ENCODE peak calls at places on chromosomes 3 and 15, in nine cellular contexts. L is kidney, X is endothelial cell, P is RWPE1, A is fibroblast of mammary gland, V is mesothelial cell of epicardium, Z is AG09319, Y is brain microvascular endothelial cell, N is esophagus squamous epithelium. C is an unnamed sample.

GRCh38 chr3:81758275-81758674 is 3.2 kb downstream of the GBE1 start:
- DNase-seq in A (peak), L (no peak), V (no peak), N (no peak), P (no peak), X (no peak), Y (peak), Z (peak), C (no peak)

GRCh38 chr3:126473292-126474168 is 2.2 kb downstream of the ZXDC start:
- DNase-seq in N (no peak), V (no peak), L (peak), Z (no peak), X (no peak), Y (no peak), A (no peak), P (no peak), C (no peak)

GRCh38 chr3:66492672-66493071 is 8.2 kb downstream of the LRIG1 start:
- DNase-seq in L (no peak), A (no peak), Z (no peak), P (no peak), V (no peak), Y (no peak), N (no peak), X (no peak), C (no peak)

GRCh38 chr3:174862101-174862500 is 3.0 kb downstream of the NAALADL2 start:
- DNase-seq in Y (no peak), A (peak), X (no peak), N (no peak), L (no peak), Z (no peak), V (no peak), P (peak), C (no peak)

GRCh38 chr3:45665101-45665572 is 24.1 kb upstream of the SACM1L start:
- DNase-seq in X (peak), P (no peak), N (no peak), Z (no peak), V (no peak), A (peak), L (no peak), Y (no peak), C (no peak)

GRCh38 chr15:68843425-68844311 is 23.0 kb upstream of the ANP32A start:
- DNase-seq in X (peak), V (no peak), P (no peak), Z (no peak), L (peak), N (no peak), A (peak), Y (peak), C (no peak)

GRCh38 chr15:94075349-94075748 is 156.0 kb upstream of the MCTP2 start:
- DNase-seq in Y (no peak), A (peak), N (no peak), X (no peak), L (peak), V (no peak), Z (peak), P (no peak), C (no peak)

GRCh38 chr3:20700702-20701101 is 514.7 kb upstream of the SGO1 start:
- DNase-seq in A (no peak), N (no peak), V (no peak), X (no peak), Y (no peak), L (no peak), Z (no peak), P (no peak), C (no peak)

GRCh38 chr3:94066829-94067470 is 4.1 kb downstream of the NSUN3 start:
- DNase-seq in L (no peak), P (no peak), X (no peak), Y (no peak), V (no peak), N (no peak), Z (no peak), A (no peak), C (no peak)

GRCh38 chr15:58148633-58149032 is 10.5 kb downstream of the AQP9 start:
- DNase-seq in Y (no peak), V (no peak), A (no peak), P (no peak), X (no peak), L (no peak), N (no peak), Z (no peak), C (no peak)

GRCh38 chr3:122628567-122628966 is 51.1 kb downstream of the PARP15 start:
- DNase-seq in A (peak), X (no peak), L (no peak), P (peak), Y (peak), V (no peak), Z (no peak), N (no peak), C (no peak)

GRCh38 chr3:16741103-16741758 is 136.0 kb upstream of the DAZL start:
- DNase-seq in X (no peak), L (no peak), N (no peak), A (peak), V (no peak), P (no peak), Z (peak), Y (peak), C (no peak)

GRCh38 chr3:47716656-47717055 is 65.0 kb downstream of the SMARCC1 start:
- DNase-seq in Y (no peak), N (no peak), Z (no peak), V (no peak), A (no peak), L (no peak), P (no peak), X (no peak), C (no peak)

GRCh38 chr15:95853350-95853749 is 477.1 kb upstream of the NR2F2 start:
- DNase-seq in V (no peak), P (no peak), N (no peak), Y (no peak), A (peak), Z (no peak), X (no peak), L (no peak), C (no peak)

GRCh38 chr3:148075829-148076716 is 621.6 kb upstream of the AGTR1 start:
- DNase-seq in Y (peak), P (peak), L (no peak), N (no peak), Z (peak), A (peak), V (no peak), X (peak), C (no peak)

GRCh38 chr3:152469238-152470025 is 200.7 kb downstream of the MBNL1 start:
- DNase-seq in A (no peak), P (no peak), X (no peak), Z (no peak), L (no peak), N (no peak), V (no peak), Y (no peak), C (no peak)

GRCh38 chr3:122890077-122890484 is 95.2 kb downstream of the SLC49A4 start:
- DNase-seq in P (peak), A (peak), Y (peak), V (no peak), L (peak), Z (peak), N (no peak), X (no peak), C (no peak)

GRCh38 chr15:83209333-83209732 is 1.7 kb upstream of the HDGFL3 start:
- DNase-seq in Z (no peak), X (no peak), Y (no peak), N (no peak), V (no peak), P (no peak), A (no peak), L (no peak), C (no peak)
- TF ChIP-seq CTCF in Z (no peak), X (no peak), Y (no peak), N (no peak), V (no peak), P (no peak), A (no peak), L (no peak), C (no peak)

GRCh38 chr3:78163379-78163778 is 1123.5 kb downstream of the ROBO2 start:
- DNase-seq in P (no peak), Y (peak), Z (no peak), L (no peak), X (no peak), V (no peak), A (no peak), N (no peak), C (no peak)

GRCh38 chr3:78161736-78162135 is 1121.8 kb downstream of the ROBO2 start:
- DNase-seq in Z (no peak), N (no peak), V (no peak), Y (no peak), A (no peak), L (no peak), P (no peak), X (no peak), C (no peak)

DNA sequence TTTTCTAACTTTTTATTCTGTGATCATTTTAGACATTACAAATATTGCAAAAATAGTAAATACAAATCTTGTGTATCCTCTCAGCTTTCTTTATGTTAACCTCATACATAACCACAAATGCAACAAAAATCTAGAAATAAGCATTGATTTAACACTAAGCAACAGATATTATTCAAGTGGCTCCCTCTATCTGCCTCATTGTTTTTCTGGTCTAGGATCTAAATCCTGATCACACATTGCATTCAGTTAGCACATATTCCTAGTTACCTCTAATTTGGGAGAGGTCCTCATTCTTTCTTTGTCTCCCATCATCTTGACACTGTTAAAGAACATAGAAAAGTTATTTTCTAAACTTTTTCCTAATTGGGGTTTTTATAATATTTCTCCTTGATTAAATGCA is 1126.0 kb downstream of the ROBO2 start:
- DNase-seq in A (no peak), Y (no peak), N (no peak), L (no peak), X (no peak), V (no peak), Z (no peak), P (no peak), C (no peak)
- TF ChIP-seq CTCF in A (peak), Y (peak), N (no peak), L (no peak), X (no peak), V (no peak), Z (peak), P (no peak), C (peak)

GRCh38 chr3:141430326-141430725 is 56.5 kb upstream of the RASA2 start:
- DNase-seq in V (no peak), Y (no peak), A (no peak), L (no peak), P (no peak), X (no peak), N (no peak), Z (no peak), C (no peak)
- TF ChIP-seq CTCF in V (no peak), Y (no peak), A (no peak), L (no peak), P (no peak), X (no peak), N (no peak), Z (no peak), C (no peak)

GRCh38 chr3:116770815-116771450 is 61.4 kb downstream of the TUSC7 start:
- DNase-seq in L (no peak), Z (peak), V (peak), X (peak), Y (peak), N (no peak), A (peak), P (peak), C (no peak)
- TF ChIP-seq CTCF in L (peak), Z (peak), V (peak), X (peak), Y (peak), N (peak), A (peak), P (peak), C (peak)

GRCh38 chr3:12139111-12139511 is 19.6 kb downstream of the TIMP4 start:
- DNase-seq in N (no peak), X (peak), V (no peak), Z (peak), A (peak), P (peak), L (no peak), Y (peak), C (no peak)
- TF ChIP-seq CTCF in N (no peak), X (no peak), V (no peak), Z (peak), A (peak), P (peak), L (peak), Y (peak), C (peak)

GRCh38 chr3:24359645-24360462 is 134.8 kb downstream of the THRB start:
- DNase-seq in V (no peak), L (no peak), Z (no peak), A (no peak), Y (no peak), X (no peak), P (no peak), N (no peak), C (no peak)
- TF ChIP-seq CTCF in V (no peak), L (peak), Z (no peak), A (peak), Y (peak), X (no peak), P (no peak), N (no peak), C (peak)

C was measured in chondrocyte.